ENCODE peak calls at places on chromosomes 7 and 10, in ten cellular contexts. One of them, this sample, is unnamed.

GRCh38 chr7:135943266-135943889 is 33.8 kb downstream of the MTPN start:
- DNase-seq in WERI-Rb-1: no peak
- DNase-seq in body of pancreas: no peak
- DNase-seq in mammary epithelial cell: no peak
- DNase-seq in CD4-positive, alpha-beta T cell: no peak
- DNase-seq in CD8-positive, alpha-beta T cell: no peak
- DNase-seq in cardiac muscle cell: no peak
- DNase-seq in pancreas: no peak
- DNase-seq in colonic mucosa: no peak
- DNase-seq in PC-9: no peak
- DNase-seq in this sample: no peak

GRCh38 chr10:101504438-101504837 is 83.6 kb downstream of the POLL start:
- DNase-seq in WERI-Rb-1: no peak
- DNase-seq in body of pancreas: no peak
- DNase-seq in mammary epithelial cell: no peak
- DNase-seq in CD4-positive, alpha-beta T cell: no peak
- DNase-seq in CD8-positive, alpha-beta T cell: no peak
- DNase-seq in cardiac muscle cell: no peak
- DNase-seq in pancreas: no peak
- DNase-seq in colonic mucosa: no peak
- DNase-seq in PC-9: no peak
- DNase-seq in this sample: no peak

GRCh38 chr7:2093841-2094220 is 138.9 kb downstream of the MAD1L1 start:
- DNase-seq in WERI-Rb-1: no peak
- DNase-seq in body of pancreas: no peak
- DNase-seq in mammary epithelial cell: no peak
- DNase-seq in CD4-positive, alpha-beta T cell: no peak
- DNase-seq in CD8-positive, alpha-beta T cell: no peak
- DNase-seq in cardiac muscle cell: no peak
- DNase-seq in pancreas: no peak
- DNase-seq in colonic mucosa: no peak
- DNase-seq in PC-9: no peak
- DNase-seq in this sample: no peak

GRCh38 chr10:3719024-3719843 is 65.8 kb downstream of the KLF6 start:
- DNase-seq in WERI-Rb-1: no peak
- DNase-seq in body of pancreas: peak; percentile 94
- DNase-seq in mammary epithelial cell: no peak
- DNase-seq in CD4-positive, alpha-beta T cell: no peak
- DNase-seq in CD8-positive, alpha-beta T cell: no peak
- DNase-seq in cardiac muscle cell: no peak
- DNase-seq in pancreas: peak; percentile 88
- DNase-seq in colonic mucosa: no peak
- DNase-seq in PC-9: peak; percentile 42
- DNase-seq in this sample: no peak

GRCh38 chr7:135620980-135621850 is 41.1 kb upstream of the STMP1 start:
- DNase-seq in WERI-Rb-1: peak; percentile 34
- DNase-seq in body of pancreas: peak; percentile 50
- DNase-seq in mammary epithelial cell: peak; percentile 73
- DNase-seq in CD4-positive, alpha-beta T cell: peak; percentile 1
- DNase-seq in CD8-positive, alpha-beta T cell: no peak
- DNase-seq in cardiac muscle cell: peak; percentile 72
- DNase-seq in pancreas: peak; percentile 29
- DNase-seq in colonic mucosa: peak; percentile 39
- DNase-seq in PC-9: peak; percentile 26
- DNase-seq in this sample: peak; percentile 7

GRCh38 chr7:151666886-151667285 is 147.2 kb upstream of the RHEB start:
- DNase-seq in WERI-Rb-1: no peak
- DNase-seq in body of pancreas: no peak
- DNase-seq in mammary epithelial cell: no peak
- DNase-seq in CD4-positive, alpha-beta T cell: no peak
- DNase-seq in CD8-positive, alpha-beta T cell: no peak
- DNase-seq in cardiac muscle cell: peak; percentile 38
- DNase-seq in pancreas: no peak
- DNase-seq in colonic mucosa: no peak
- DNase-seq in PC-9: no peak
- DNase-seq in this sample: no peak

GRCh38 chr7:114554781-114555537 is 140.3 kb downstream of the FOXP2 start:
- DNase-seq in WERI-Rb-1: no peak
- DNase-seq in body of pancreas: no peak
- DNase-seq in mammary epithelial cell: no peak
- DNase-seq in CD4-positive, alpha-beta T cell: no peak
- DNase-seq in CD8-positive, alpha-beta T cell: no peak
- DNase-seq in cardiac muscle cell: no peak
- DNase-seq in pancreas: no peak
- DNase-seq in colonic mucosa: no peak
- DNase-seq in PC-9: no peak
- DNase-seq in this sample: no peak

GRCh38 chr7:72092769-72093168 is 319.4 kb downstream of the CALN1 start:
- DNase-seq in WERI-Rb-1: no peak
- DNase-seq in body of pancreas: no peak
- DNase-seq in mammary epithelial cell: no peak
- DNase-seq in CD4-positive, alpha-beta T cell: no peak
- DNase-seq in CD8-positive, alpha-beta T cell: no peak
- DNase-seq in cardiac muscle cell: no peak
- DNase-seq in pancreas: no peak
- DNase-seq in colonic mucosa: no peak
- DNase-seq in PC-9: no peak
- DNase-seq in this sample: no peak

GRCh38 chr10:43250625-43250924 is 16.3 kb downstream of the RASGEF1A start:
- DNase-seq in WERI-Rb-1: no peak
- DNase-seq in body of pancreas: no peak
- DNase-seq in mammary epithelial cell: no peak
- DNase-seq in CD4-positive, alpha-beta T cell: no peak
- DNase-seq in CD8-positive, alpha-beta T cell: no peak
- DNase-seq in cardiac muscle cell: no peak
- DNase-seq in pancreas: peak; percentile 2
- DNase-seq in colonic mucosa: no peak
- DNase-seq in PC-9: no peak
- DNase-seq in this sample: no peak

DNA sequence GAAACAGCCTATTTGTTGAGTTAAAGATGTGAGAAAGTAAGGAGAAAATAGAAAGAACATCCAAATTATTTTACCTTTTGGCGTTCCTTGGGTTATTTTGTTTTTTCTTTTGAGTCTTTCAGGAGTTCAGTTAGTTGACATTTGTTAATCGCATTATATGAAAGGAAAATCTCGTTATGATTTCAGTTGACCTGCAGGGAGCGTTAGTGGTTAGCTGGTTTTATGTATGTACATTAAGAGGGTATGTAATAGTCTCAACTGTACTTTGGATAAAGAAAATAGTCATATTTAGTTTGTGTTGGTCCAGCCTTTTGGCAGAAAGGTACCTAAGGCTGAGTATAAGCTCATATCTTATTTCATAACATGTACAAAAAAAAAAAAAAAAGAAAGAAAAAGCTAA is 4.0 kb downstream of the BMPER start:
- DNase-seq in WERI-Rb-1: no peak
- DNase-seq in body of pancreas: no peak
- DNase-seq in mammary epithelial cell: no peak
- DNase-seq in CD4-positive, alpha-beta T cell: no peak
- DNase-seq in CD8-positive, alpha-beta T cell: no peak
- DNase-seq in cardiac muscle cell: no peak
- DNase-seq in pancreas: no peak
- DNase-seq in colonic mucosa: no peak
- DNase-seq in PC-9: no peak
- DNase-seq in this sample: no peak
- TF ChIP-seq CTCF in WERI-Rb-1: no peak
- TF ChIP-seq CTCF in body of pancreas: no peak
- TF ChIP-seq CTCF in mammary epithelial cell: no peak
- TF ChIP-seq CTCF in CD4-positive, alpha-beta T cell: no peak
- TF ChIP-seq CTCF in CD8-positive, alpha-beta T cell: no peak
- TF ChIP-seq CTCF in cardiac muscle cell: no peak
- TF ChIP-seq CTCF in pancreas: no peak
- TF ChIP-seq CTCF in colonic mucosa: no peak
- TF ChIP-seq CTCF in PC-9: no peak
- TF ChIP-seq CTCF in this sample: no peak

GRCh38 chr10:44995581-44995913 is 5.2 kb upstream of the ZNF22 start:
- DNase-seq in WERI-Rb-1: no peak
- DNase-seq in body of pancreas: no peak
- DNase-seq in mammary epithelial cell: no peak
- DNase-seq in CD4-positive, alpha-beta T cell: no peak
- DNase-seq in CD8-positive, alpha-beta T cell: no peak
- DNase-seq in cardiac muscle cell: no peak
- DNase-seq in pancreas: no peak
- DNase-seq in colonic mucosa: no peak
- DNase-seq in PC-9: no peak
- DNase-seq in this sample: no peak

GRCh38 chr10:44998146-44998631 is 2.5 kb upstream of the ZNF22 start:
- DNase-seq in WERI-Rb-1: no peak
- DNase-seq in body of pancreas: no peak
- DNase-seq in mammary epithelial cell: no peak
- DNase-seq in CD4-positive, alpha-beta T cell: no peak
- DNase-seq in CD8-positive, alpha-beta T cell: no peak
- DNase-seq in cardiac muscle cell: no peak
- DNase-seq in pancreas: peak; percentile 14
- DNase-seq in colonic mucosa: no peak
- DNase-seq in PC-9: no peak
- DNase-seq in this sample: no peak

GRCh38 chr10:44994752-44995530 is 5.8 kb upstream of the ZNF22 start:
- DNase-seq in WERI-Rb-1: no peak
- DNase-seq in body of pancreas: peak; percentile 81
- DNase-seq in mammary epithelial cell: no peak
- DNase-seq in CD4-positive, alpha-beta T cell: no peak
- DNase-seq in CD8-positive, alpha-beta T cell: no peak
- DNase-seq in cardiac muscle cell: no peak
- DNase-seq in pancreas: peak; percentile 64
- DNase-seq in colonic mucosa: no peak
- DNase-seq in PC-9: no peak
- DNase-seq in this sample: no peak

GRCh38 chr10:44995914-44996633 is 4.6 kb upstream of the ZNF22 start:
- DNase-seq in WERI-Rb-1: no peak
- DNase-seq in body of pancreas: peak; percentile 79
- DNase-seq in mammary epithelial cell: no peak
- DNase-seq in CD4-positive, alpha-beta T cell: no peak
- DNase-seq in CD8-positive, alpha-beta T cell: no peak
- DNase-seq in cardiac muscle cell: peak; percentile 72
- DNase-seq in pancreas: peak; percentile 53
- DNase-seq in colonic mucosa: no peak
- DNase-seq in PC-9: peak; percentile 36
- DNase-seq in this sample: no peak

GRCh38 chr10:44997105-44997748 is 3.5 kb upstream of the ZNF22 start:
- DNase-seq in WERI-Rb-1: no peak
- DNase-seq in body of pancreas: no peak
- DNase-seq in mammary epithelial cell: no peak
- DNase-seq in CD4-positive, alpha-beta T cell: no peak
- DNase-seq in CD8-positive, alpha-beta T cell: no peak
- DNase-seq in cardiac muscle cell: no peak
- DNase-seq in pancreas: no peak
- DNase-seq in colonic mucosa: no peak
- DNase-seq in PC-9: no peak
- DNase-seq in this sample: no peak
- H3K27ac ChIP-seq in WERI-Rb-1: no peak overlapping the region
- H3K27ac ChIP-seq in body of pancreas: peak overlapping the region; percentile 83
- H3K27ac ChIP-seq in mammary epithelial cell: no peak overlapping the region
- H3K27ac ChIP-seq in CD4-positive, alpha-beta T cell: no peak overlapping the region
- H3K27ac ChIP-seq in CD8-positive, alpha-beta T cell: no peak overlapping the region
- H3K27ac ChIP-seq in cardiac muscle cell: peak overlapping the region; percentile 98
- H3K27ac ChIP-seq in pancreas: peak overlapping the region; percentile 87
- H3K27ac ChIP-seq in colonic mucosa: peak overlapping the region; percentile 61
- H3K27ac ChIP-seq in PC-9: peak overlapping the region; percentile 84
- H3K27ac ChIP-seq in this sample: peak overlapping the region; percentile 87

GRCh38 chr10:44689368-44689767 is 221.8 kb upstream of the TMEM72 start:
- DNase-seq in WERI-Rb-1: no peak
- DNase-seq in body of pancreas: no peak
- DNase-seq in mammary epithelial cell: no peak
- DNase-seq in CD4-positive, alpha-beta T cell: no peak
- DNase-seq in CD8-positive, alpha-beta T cell: no peak
- DNase-seq in cardiac muscle cell: no peak
- DNase-seq in pancreas: no peak
- DNase-seq in colonic mucosa: no peak
- DNase-seq in PC-9: no peak
- DNase-seq in this sample: no peak
- TF ChIP-seq CTCF in WERI-Rb-1: no peak
- TF ChIP-seq CTCF in body of pancreas: no peak
- TF ChIP-seq CTCF in mammary epithelial cell: no peak
- TF ChIP-seq CTCF in CD4-positive, alpha-beta T cell: no peak
- TF ChIP-seq CTCF in CD8-positive, alpha-beta T cell: no peak
- TF ChIP-seq CTCF in cardiac muscle cell: peak; percentile 28
- TF ChIP-seq CTCF in pancreas: no peak
- TF ChIP-seq CTCF in colonic mucosa: no peak
- TF ChIP-seq CTCF in PC-9: no peak
- TF ChIP-seq CTCF in this sample: no peak

GRCh38 chr10:79443338-79444242 is 1.8 kb downstream of the ZCCHC24 start:
- DNase-seq in WERI-Rb-1: no peak
- DNase-seq in body of pancreas: no peak
- DNase-seq in mammary epithelial cell: peak; percentile 43
- DNase-seq in CD4-positive, alpha-beta T cell: no peak
- DNase-seq in CD8-positive, alpha-beta T cell: no peak
- DNase-seq in cardiac muscle cell: no peak
- DNase-seq in pancreas: no peak
- DNase-seq in colonic mucosa: no peak
- DNase-seq in PC-9: no peak
- DNase-seq in this sample: no peak

GRCh38 chr10:79445217-79445707 is at the start of gene ZCCHC24:
- DNase-seq in WERI-Rb-1: peak; percentile 50
- DNase-seq in body of pancreas: peak; percentile 72
- DNase-seq in mammary epithelial cell: peak; percentile 54
- DNase-seq in CD4-positive, alpha-beta T cell: no peak
- DNase-seq in CD8-positive, alpha-beta T cell: no peak
- DNase-seq in cardiac muscle cell: no peak
- DNase-seq in pancreas: peak; percentile 74
- DNase-seq in colonic mucosa: peak; percentile 56
- DNase-seq in PC-9: peak; percentile 71
- DNase-seq in this sample: no peak

GRCh38 chr10:79446451-79447020 is 1.1 kb upstream of the ZCCHC24 start:
- DNase-seq in WERI-Rb-1: peak; percentile 59
- DNase-seq in body of pancreas: peak; percentile 83
- DNase-seq in mammary epithelial cell: no peak
- DNase-seq in CD4-positive, alpha-beta T cell: peak; percentile 5
- DNase-seq in CD8-positive, alpha-beta T cell: peak; percentile 40
- DNase-seq in cardiac muscle cell: peak; percentile 94
- DNase-seq in pancreas: peak; percentile 80
- DNase-seq in colonic mucosa: peak; percentile 63
- DNase-seq in PC-9: peak; percentile 34
- DNase-seq in this sample: peak; percentile 64

GRCh38 chr10:79445708-79446450 is 455 bp upstream of the ZCCHC24 start:
- DNase-seq in WERI-Rb-1: peak; percentile 96
- DNase-seq in body of pancreas: peak; percentile 98
- DNase-seq in mammary epithelial cell: peak; percentile 98
- DNase-seq in CD4-positive, alpha-beta T cell: peak; percentile 95
- DNase-seq in CD8-positive, alpha-beta T cell: peak; percentile 94
- DNase-seq in cardiac muscle cell: peak; percentile 100
- DNase-seq in pancreas: peak; percentile 98
- DNase-seq in colonic mucosa: peak; percentile 95
- DNase-seq in PC-9: peak; percentile 99
- DNase-seq in this sample: peak; percentile 97

GRCh38 chr10:79444243-79445119 is 943 bp downstream of the ZCCHC24 start:
- DNase-seq in WERI-Rb-1: peak; percentile 37
- DNase-seq in body of pancreas: peak; percentile 69
- DNase-seq in mammary epithelial cell: peak; percentile 47
- DNase-seq in CD4-positive, alpha-beta T cell: peak; percentile 22
- DNase-seq in CD8-positive, alpha-beta T cell: peak; percentile 51
- DNase-seq in cardiac muscle cell: peak; percentile 68
- DNase-seq in pancreas: peak; percentile 66
- DNase-seq in colonic mucosa: peak; percentile 55
- DNase-seq in PC-9: peak; percentile 55
- DNase-seq in this sample: no peak
- H3K27ac ChIP-seq in WERI-Rb-1: no peak overlapping the region
- H3K27ac ChIP-seq in body of pancreas: peak overlapping the region; percentile 87
- H3K27ac ChIP-seq in mammary epithelial cell: peak overlapping the region; percentile 6
- H3K27ac ChIP-seq in CD4-positive, alpha-beta T cell: no peak overlapping the region
- H3K27ac ChIP-seq in CD8-positive, alpha-beta T cell: no peak overlapping the region
- H3K27ac ChIP-seq in cardiac muscle cell: peak overlapping the region; percentile 87
- H3K27ac ChIP-seq in pancreas: peak overlapping the region; percentile 77
- H3K27ac ChIP-seq in colonic mucosa: peak overlapping the region; percentile 87
- H3K27ac ChIP-seq in PC-9: no peak overlapping the region
- H3K27ac ChIP-seq in this sample: peak overlapping the region; percentile 84

This sample was measured in thoracic aorta.